ENCODE peak calls at places on chromosomes 4 and X, in eight cellular contexts. V is OCI-LY7, Y is transverse colon, U is neural progenitor cell, Z is brain microvascular endothelial cell, I is cardiac muscle cell, A is fibroblast of lung, T is tibial nerve. L is an unnamed sample.

GRCh38 chr4:20565075-20565721 is 135.1 kb upstream of the PACRGL start:
- DNase-seq in V (no peak), Y (no peak), U (no peak), Z (no peak), I (no peak), A (peak), T (no peak), L (no peak)

GRCh38 chrX:155997436-155997835 is at the start of gene IL9R:
- DNase-seq in V (no peak), Y (no peak), U (no peak), Z (no peak), I (no peak), A (no peak), T (no peak), L (no peak)

GRCh38 chr4:158255727-158256324 is 45.5 kb downstream of the TMEM144 start:
- DNase-seq in V (peak), Y (no peak), U (peak), Z (peak), I (peak), A (peak), T (no peak), L (no peak)

GRCh38 chr4:16360694-16361262 is 134.5 kb upstream of the TAPT1 start:
- DNase-seq in V (no peak), Y (no peak), U (no peak), Z (no peak), I (no peak), A (no peak), T (no peak), L (no peak)

GRCh38 chr4:53545942-53546581 is 45.2 kb downstream of the LNX1 start:
- DNase-seq in V (no peak), Y (no peak), U (no peak), Z (no peak), I (no peak), A (no peak), T (no peak), L (no peak)

GRCh38 chrX:115534383-115534782 is 26.6 kb upstream of the PLS3 start:
- DNase-seq in V (no peak), Y (no peak), U (no peak), Z (no peak), I (no peak), A (no peak), T (no peak), L (no peak)

GRCh38 chrX:105823092-105823454 is 734 bp downstream of the NRK start:
- DNase-seq in V (no peak), Y (no peak), U (no peak), Z (no peak), I (no peak), A (no peak), T (no peak), L (no peak)

GRCh38 chr4:38693531-38693930 is 29.5 kb downstream of the KLF3 start:
- DNase-seq in V (no peak), Y (no peak), U (no peak), Z (no peak), I (no peak), A (no peak), T (no peak), L (no peak)

GRCh38 chr4:21596521-21596920 is 352.1 kb downstream of the KCNIP4 start:
- DNase-seq in V (no peak), Y (no peak), U (peak), Z (no peak), I (no peak), A (no peak), T (no peak), L (no peak)

GRCh38 chrX:41692162-41692749 is 3.5 kb downstream of the GPR34 start:
- DNase-seq in V (no peak), Y (no peak), U (no peak), Z (peak), I (no peak), A (peak), T (no peak), L (no peak)

GRCh38 chrX:18769812-18770573 is 62.5 kb downstream of the PPEF1 start:
- DNase-seq in V (no peak), Y (no peak), U (peak), Z (no peak), I (no peak), A (peak), T (no peak), L (no peak)

GRCh38 chrX:134669378-134670098 is 11.3 kb upstream of the PLAC1 start:
- DNase-seq in V (no peak), Y (peak), U (no peak), Z (peak), I (no peak), A (peak), T (no peak), L (no peak)

GRCh38 chrX:48978226-48978625 is 6.6 kb upstream of the KCND1 start:
- DNase-seq in V (no peak), Y (no peak), U (no peak), Z (no peak), I (no peak), A (no peak), T (no peak), L (no peak)

GRCh38 chr4:53346920-53347852 is 18.7 kb downstream of the SCFD2 start:
- DNase-seq in V (no peak), Y (no peak), U (no peak), Z (peak), I (no peak), A (peak), T (no peak), L (no peak)

GRCh38 chr4:186844059-186844681 is 120.5 kb upstream of the FAT1 start:
- DNase-seq in V (no peak), Y (no peak), U (peak), Z (peak), I (no peak), A (peak), T (no peak), L (no peak)

GRCh38 chr4:48699470-48699869 is 80.6 kb downstream of the FRYL start:
- DNase-seq in V (no peak), Y (no peak), U (no peak), Z (peak), I (no peak), A (no peak), T (no peak), L (no peak)

GRCh38 chrX:136166221-136166855 is 19.0 kb downstream of the FHL1 start:
- DNase-seq in V (peak), Y (no peak), U (peak), Z (no peak), I (peak), A (peak), T (no peak), L (no peak)

GRCh38 chrX:132665676-132666075 is 176.8 kb upstream of the MBNL3 start:
- DNase-seq in V (no peak), Y (no peak), U (no peak), Z (no peak), I (no peak), A (no peak), T (no peak), L (no peak)

GRCh38 chr4:5976431-5976830 is 41.8 kb downstream of the C4orf50 start:
- DNase-seq in V (no peak), Y (no peak), U (no peak), Z (no peak), I (no peak), A (no peak), T (no peak), L (peak)

GRCh38 chrX:123983240-123983639 is 21.7 kb downstream of the STAG2 start:
- DNase-seq in V (no peak), Y (no peak), U (no peak), Z (no peak), I (no peak), A (no peak), T (no peak), L (no peak)

GRCh38 chr4:66489783-66490452 is 819.6 kb upstream of the EPHA5 start:
- DNase-seq in V (no peak), Y (no peak), U (no peak), Z (peak), I (no peak), A (peak), T (no peak), L (no peak)

GRCh38 chr4:96352051-96352517 is 512.2 kb downstream of the PDHA2 start:
- DNase-seq in V (no peak), Y (no peak), U (peak), Z (peak), I (peak), A (peak), T (no peak), L (no peak)

GRCh38 chrX:106802388-106803275 is at the start of gene TBC1D8B:
- DNase-seq in V (peak), Y (peak), U (peak), Z (peak), I (peak), A (peak), T (peak), L (peak)

GRCh38 chrX:40091691-40092421 is 5.9 kb downstream of the BCOR start:
- DNase-seq in V (no peak), Y (peak), U (peak), Z (no peak), I (no peak), A (no peak), T (no peak), L (no peak)

GRCh38 chr4:25787891-25788331 is 74.9 kb downstream of the SEL1L3 start:
- DNase-seq in V (no peak), Y (no peak), U (no peak), Z (no peak), I (no peak), A (no peak), T (no peak), L (no peak)

GRCh38 chrX:110002300-110003166 is at the start of gene TMEM164:
- DNase-seq in V (peak), Y (peak), U (peak), Z (peak), I (peak), A (peak), T (peak), L (peak)

GRCh38 chrX:119672252-119672825 is 20.6 kb downstream of the SEPTIN6 start:
- DNase-seq in V (no peak), Y (no peak), U (no peak), Z (no peak), I (no peak), A (peak), T (no peak), L (no peak)

GRCh38 chrX:151226941-151227340 is 50.6 kb downstream of the GPR50 start:
- DNase-seq in V (no peak), Y (no peak), U (no peak), Z (no peak), I (no peak), A (no peak), T (no peak), L (no peak)

GRCh38 chrX:154793084-154793483 is 12.2 kb downstream of the MPP1 start:
- DNase-seq in V (no peak), Y (no peak), U (no peak), Z (no peak), I (no peak), A (no peak), T (no peak), L (no peak)

GRCh38 chr4:145345401-145345800 is 136.3 kb upstream of the SMAD1 start:
- DNase-seq in V (no peak), Y (no peak), U (no peak), Z (no peak), I (no peak), A (no peak), T (no peak), L (no peak)

GRCh38 chr4:87465739-87466366 is 43.5 kb downstream of the NUDT9 start:
- DNase-seq in V (peak), Y (no peak), U (peak), Z (peak), I (peak), A (peak), T (no peak), L (no peak)

GRCh38 chrX:68929332-68930150 is 100.7 kb downstream of the EFNB1 start:
- DNase-seq in V (no peak), Y (no peak), U (no peak), Z (peak), I (no peak), A (peak), T (no peak), L (no peak)

GRCh38 chr4:77852892-77853495 is 9.6 kb upstream of the MRPL1 start:
- DNase-seq in V (peak), Y (peak), U (no peak), Z (no peak), I (no peak), A (no peak), T (no peak), L (no peak)

GRCh38 chr4:68466751-68467150 is 19.5 kb downstream of the TMPRSS11E start:
- DNase-seq in V (no peak), Y (no peak), U (no peak), Z (no peak), I (no peak), A (no peak), T (no peak), L (no peak)

GRCh38 chr4:14917305-14917647 is 85.0 kb upstream of the CPEB2 start:
- DNase-seq in V (no peak), Y (no peak), U (no peak), Z (no peak), I (no peak), A (no peak), T (no peak), L (no peak)

GRCh38 chr4:155597281-155597680 is 69.4 kb upstream of the GUCY1A1 start:
- DNase-seq in V (no peak), Y (no peak), U (no peak), Z (no peak), I (no peak), A (no peak), T (no peak), L (no peak)

GRCh38 chrX:18582910-18583493 is 88.9 kb downstream of the RS1 start:
- DNase-seq in V (no peak), Y (no peak), U (no peak), Z (no peak), I (no peak), A (peak), T (no peak), L (no peak)

GRCh38 chrX:102950908-102951866 is 14.1 kb downstream of the RAB40AL start:
- DNase-seq in V (peak), Y (peak), U (peak), Z (peak), I (peak), A (peak), T (peak), L (no peak)
- H3K4me3 ChIP-seq in V (no peak), Y (peak), U (peak), Z (peak), I (peak), A (no peak), T (peak), L (peak)

DNA sequence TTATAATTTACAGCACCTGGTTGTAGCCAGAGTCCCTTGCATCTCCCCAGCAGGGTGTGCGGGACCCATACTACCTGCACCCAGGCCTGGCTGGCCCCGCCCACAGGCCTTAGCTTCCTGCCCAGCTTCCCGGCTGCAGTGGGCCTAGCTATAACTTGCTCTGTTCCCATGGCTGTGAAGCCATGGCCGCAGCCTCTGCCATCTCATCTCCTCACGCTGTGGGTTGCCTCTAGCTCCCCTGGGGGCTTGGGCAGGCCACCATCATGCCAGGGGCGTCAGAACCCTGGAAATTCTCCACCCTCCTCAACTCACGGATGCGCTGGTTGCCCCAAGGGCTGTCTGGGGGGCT is 26.1 kb upstream of the SORBS2 start:
- DNase-seq in V (peak), Y (no peak), U (no peak), Z (no peak), I (peak), A (no peak), T (no peak), L (no peak)
- H3K27ac ChIP-seq in V (no peak), Y (peak), U (peak), Z (peak), I (peak), A (peak), T (peak), L (peak)

DNA sequence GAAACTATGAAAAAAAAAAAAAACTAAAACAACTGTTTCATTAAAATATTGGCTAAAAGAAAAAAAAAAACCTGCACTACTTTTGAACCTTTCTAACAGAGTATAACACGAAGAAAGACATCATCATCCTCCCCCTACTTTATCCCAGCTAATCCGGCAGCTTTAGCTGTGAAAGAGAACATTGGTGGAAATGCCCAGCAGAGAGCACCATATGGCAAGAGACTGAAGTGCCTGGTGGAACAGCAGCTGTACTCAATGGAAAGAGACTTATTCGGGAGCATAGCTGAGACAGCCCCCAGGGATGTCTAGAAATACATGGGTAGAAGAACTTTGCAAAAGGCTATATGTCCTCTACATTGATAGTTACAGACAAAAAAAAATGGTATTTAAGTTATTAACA is 30.3 kb downstream of the STPG2 start:
- DNase-seq in V (peak), Y (no peak), U (peak), Z (peak), I (peak), A (peak), T (no peak), L (no peak)
- TF ChIP-seq CTCF in V (peak), Y (peak), U (peak), Z (peak), I (peak), A (peak), T (no peak), L (no peak)

GRCh38 chr4:47074836-47075235 is 43.5 kb downstream of the GABRB1 start:
- DNase-seq in V (no peak), Y (no peak), U (no peak), Z (no peak), I (no peak), A (peak), T (no peak), L (no peak)

GRCh38 chr4:47075919-47076318 is 44.6 kb downstream of the GABRB1 start:
- DNase-seq in V (no peak), Y (no peak), U (no peak), Z (no peak), I (no peak), A (no peak), T (no peak), L (no peak)

GRCh38 chr4:47071863-47072441 is 40.6 kb downstream of the GABRB1 start:
- DNase-seq in V (no peak), Y (no peak), U (no peak), Z (no peak), I (no peak), A (peak), T (no peak), L (no peak)

GRCh38 chr4:47075241-47075640 is 43.9 kb downstream of the GABRB1 start:
- DNase-seq in V (no peak), Y (no peak), U (no peak), Z (peak), I (no peak), A (peak), T (no peak), L (no peak)
- H3K4me3 ChIP-seq in V (no peak), Y (no peak), U (no peak), Z (no peak), I (no peak), A (no peak), T (no peak), L (no peak)

GRCh38 chr4:168652818-168653217 is 156.0 kb downstream of the PALLD start:
- DNase-seq in V (no peak), Y (no peak), U (no peak), Z (no peak), I (no peak), A (no peak), T (no peak), L (no peak)

GRCh38 chr4:168656055-168656660 is 159.3 kb downstream of the PALLD start:
- DNase-seq in V (no peak), Y (no peak), U (no peak), Z (peak), I (no peak), A (peak), T (no peak), L (no peak)

GRCh38 chr4:168654206-168655174 is 157.6 kb downstream of the PALLD start:
- DNase-seq in V (no peak), Y (peak), U (no peak), Z (no peak), I (no peak), A (no peak), T (no peak), L (no peak)

GRCh38 chr4:168656946-168657473 is 160.2 kb downstream of the PALLD start:
- DNase-seq in V (no peak), Y (no peak), U (no peak), Z (no peak), I (no peak), A (peak), T (no peak), L (no peak)

GRCh38 chr4:168655182-168655581 is 158.3 kb downstream of the PALLD start:
- DNase-seq in V (no peak), Y (no peak), U (no peak), Z (no peak), I (no peak), A (no peak), T (no peak), L (no peak)
- H3K27ac ChIP-seq in V (no peak), Y (peak), U (no peak), Z (no peak), I (no peak), A (no peak), T (peak), L (no peak)

L was measured in coronary artery.